ENCODE peak calls at places on chromosomes 12 and 14, in ten cellular contexts. Z, Q, A, H, S, J, X, U, O and W are unnamed samples.

GRCh38 chr12:106118-106561 is 39.6 kb downstream of the IQSEC3 start:
- DNase-seq in Z (no peak), Q (no peak), A (peak), H (no peak), S (no peak), J (no peak), X (peak), U (no peak), O (peak), W (no peak)

GRCh38 chr12:1688086-1688710 is 2.7 kb upstream of the ADIPOR2 start:
- DNase-seq in Z (no peak), Q (no peak), A (no peak), H (peak), S (no peak), J (no peak), X (no peak), U (no peak), O (no peak), W (peak)

GRCh38 chr12:94326727-94327126 is 132.9 kb downstream of the CEP83 start:
- DNase-seq in Z (peak), Q (no peak), A (peak), H (peak), S (peak), J (no peak), X (no peak), U (peak), O (no peak), W (peak)

GRCh38 chr14:94367347-94367746 is 21.1 kb downstream of the SERPINA1 start:
- DNase-seq in Z (no peak), Q (no peak), A (no peak), H (no peak), S (no peak), J (no peak), X (no peak), U (no peak), O (no peak), W (no peak)

GRCh38 chr14:35085441-35085840 is 36.3 kb downstream of the PPP2R3C start:
- DNase-seq in Z (no peak), Q (no peak), A (no peak), H (no peak), S (no peak), J (no peak), X (no peak), U (no peak), O (no peak), W (no peak)

GRCh38 chr14:86826641-86827040 is 1166.3 kb downstream of the GALC start:
- DNase-seq in Z (no peak), Q (no peak), A (no peak), H (no peak), S (no peak), J (no peak), X (no peak), U (no peak), O (no peak), W (no peak)

GRCh38 chr12:96375173-96375572 is 25.1 kb downstream of the CDK17 start:
- DNase-seq in Z (no peak), Q (no peak), A (no peak), H (no peak), S (no peak), J (no peak), X (no peak), U (no peak), O (no peak), W (no peak)

GRCh38 chr12:52828156-52829090 is 5.7 kb downstream of the KRT79 start:
- DNase-seq in Z (peak), Q (no peak), A (no peak), H (no peak), S (no peak), J (no peak), X (no peak), U (no peak), O (no peak), W (no peak)

GRCh38 chr12:53468286-53468685 is 16.4 kb downstream of the PCBP2 start:
- DNase-seq in Z (no peak), Q (no peak), A (no peak), H (no peak), S (no peak), J (no peak), X (no peak), U (no peak), O (no peak), W (no peak)

GRCh38 chr12:110310754-110311153 is 29.7 kb downstream of the ATP2A2 start:
- DNase-seq in Z (no peak), Q (no peak), A (no peak), H (no peak), S (no peak), J (no peak), X (no peak), U (no peak), O (no peak), W (no peak)